ENCODE peak calls at places on chromosome 11, in nine cellular contexts. Y is esophagus squamous epithelium; N is cardiac muscle cell; I is CD4-positive, alpha-beta memory T cell; C is iPS DF 6.9; W is H1; S is H9; X is mucosa of descending colon; A is body of pancreas. B is an unnamed sample. For H3K9me3, the result is how much of the 10 kb centered on the place peaks cover.

GRCh38 chr11:87179621-87180020 is 141.9 kb downstream of the TMEM135 start:
- DNase-seq in W (no peak), S (no peak), Y (no peak), X (no peak), N (no peak), I (no peak), A (no peak), C (no peak), B (no peak)

GRCh38 chr11:126363706-126364245 is 8.3 kb downstream of the ST3GAL4 start:
- DNase-seq in N (no peak), C (no peak), S (no peak), X (peak), Y (no peak), W (no peak), A (no peak), I (no peak), B (no peak)

GRCh38 chr11:63132985-63133775 is 10.8 kb downstream of the SLC22A24 start:
- DNase-seq in I (no peak), N (no peak), A (peak), W (no peak), C (no peak), X (no peak), S (no peak), Y (no peak), B (no peak)

GRCh38 chr11:95055273-95055897 is 6.2 kb downstream of the KDM4F start:
- DNase-seq in Y (no peak), N (no peak), X (no peak), W (no peak), S (no peak), C (no peak), I (no peak), A (no peak), B (no peak)

GRCh38 chr11:113324250-113324649 is 9.9 kb downstream of the TTC12 start:
- DNase-seq in X (no peak), A (no peak), I (no peak), C (no peak), W (no peak), S (no peak), Y (no peak), N (no peak), B (no peak)

GRCh38 chr11:78256962-78257361 is 68.2 kb downstream of the USP35 start:
- DNase-seq in A (peak), I (no peak), Y (no peak), X (peak), N (peak), C (no peak), S (no peak), W (no peak), B (no peak)

GRCh38 chr11:11952036-11952435 is 56.4 kb downstream of the DKK3 start:
- DNase-seq in S (no peak), N (no peak), W (no peak), I (no peak), Y (no peak), C (no peak), X (no peak), A (no peak), B (no peak)

GRCh38 chr11:31816467-31817053 is 5.4 kb upstream of the PAX6 start:
- DNase-seq in N (no peak), X (peak), C (no peak), I (no peak), W (no peak), Y (no peak), S (peak), A (no peak), B (no peak)

GRCh38 chr11:125903753-125904659 is at the start of gene DDX25:
- DNase-seq in C (no peak), N (no peak), I (peak), Y (no peak), A (no peak), W (peak), X (no peak), S (peak), B (no peak)

GRCh38 chr11:12577746-12578644 is 96.2 kb upstream of the TEAD1 start:
- DNase-seq in C (no peak), I (no peak), S (no peak), A (no peak), X (no peak), Y (no peak), W (no peak), N (no peak), B (no peak)

GRCh38 chr11:19683141-19683805 is 29.4 kb upstream of the NAV2 start:
- DNase-seq in Y (no peak), I (no peak), X (no peak), A (no peak), N (no peak), S (no peak), C (no peak), W (no peak), B (no peak)

GRCh38 chr11:102576350-102576749 is 45.8 kb upstream of the MMP7 start:
- DNase-seq in I (no peak), A (no peak), C (no peak), X (no peak), Y (no peak), N (no peak), S (no peak), W (no peak), B (no peak)

GRCh38 chr11:9092846-9093778 is 1.7 kb upstream of the SCUBE2 start:
- DNase-seq in A (peak), N (peak), I (no peak), C (no peak), S (no peak), W (no peak), Y (no peak), X (no peak), B (no peak)

GRCh38 chr11:73270089-73270854 is 1.9 kb upstream of the P2RY6 start:
- DNase-seq in A (no peak), C (no peak), S (peak), N (no peak), Y (no peak), X (no peak), W (no peak), I (no peak), B (no peak)

GRCh38 chr11:9802291-9802861 is 138.5 kb downstream of the SWAP70 start:
- DNase-seq in S (no peak), A (no peak), N (peak), I (no peak), X (no peak), Y (no peak), W (no peak), C (no peak), B (no peak)

GRCh38 chr11:75896843-75897419 is 81.9 kb downstream of the UVRAG start:
- DNase-seq in I (peak), A (no peak), C (no peak), W (no peak), N (peak), S (no peak), X (no peak), Y (no peak), B (no peak)

GRCh38 chr11:18669211-18669593 is 29.4 kb upstream of the TMEM86A start:
- DNase-seq in I (no peak), A (peak), N (no peak), S (no peak), Y (no peak), C (no peak), X (no peak), W (no peak), B (peak)

GRCh38 chr11:120117991-120118390 is 19.9 kb downstream of the TRIM29 start:
- DNase-seq in I (no peak), S (no peak), Y (no peak), C (no peak), W (no peak), X (no peak), N (no peak), A (no peak), B (no peak)

GRCh38 chr11:123145220-123145619 is 49.8 kb downstream of the CLMP start:
- DNase-seq in A (peak), Y (no peak), C (no peak), N (peak), W (no peak), S (no peak), I (no peak), X (no peak), B (no peak)

GRCh38 chr11:57514538-57515331 is 767 bp downstream of the SLC43A1 start:
- DNase-seq in C (no peak), X (peak), A (peak), W (no peak), I (no peak), Y (no peak), S (peak), N (peak), B (no peak)

GRCh38 chr11:117225553-117226170 is 6.2 kb downstream of the PCSK7 start:
- DNase-seq in I (no peak), C (no peak), A (no peak), Y (no peak), X (no peak), W (no peak), N (no peak), S (no peak), B (no peak)

GRCh38 chr11:33094157-33094556 is 54.8 kb downstream of the TCP11L1 start:
- DNase-seq in X (no peak), I (no peak), N (no peak), Y (no peak), S (no peak), W (no peak), C (no peak), A (no peak), B (no peak)

GRCh38 chr11:30282289-30282631 is 40.6 kb upstream of the ARL14EP start:
- DNase-seq in A (no peak), Y (no peak), C (no peak), I (no peak), N (no peak), X (no peak), S (no peak), W (no peak), B (peak)

GRCh38 chr11:33735426-33736147 is 636 bp downstream of the CD59 start:
- DNase-seq in A (peak), N (peak), S (no peak), I (peak), X (peak), Y (no peak), W (no peak), C (no peak), B (peak)

GRCh38 chr11:124865902-124866851 is 945 bp downstream of the ROBO3 start:
- DNase-seq in X (peak), S (peak), W (no peak), A (no peak), Y (no peak), C (no peak), N (peak), I (peak), B (peak)

GRCh38 chr11:128226106-128226716 is 361.1 kb downstream of the ETS1 start:
- DNase-seq in W (no peak), S (no peak), Y (no peak), N (no peak), A (no peak), X (no peak), C (no peak), I (no peak), B (no peak)

GRCh38 chr11:114738954-114739353 is 60.6 kb downstream of the NXPE2 start:
- DNase-seq in N (peak), X (peak), C (peak), I (no peak), Y (no peak), A (peak), S (peak), W (peak), B (no peak)

GRCh38 chr11:108871152-108871551 is 206.3 kb downstream of the DDX10 start:
- DNase-seq in C (peak), N (peak), X (no peak), Y (no peak), I (no peak), S (peak), A (peak), W (peak), B (no peak)

GRCh38 chr11:34192481-34193401 is 87.3 kb downstream of the NAT10 start:
- DNase-seq in A (peak), W (no peak), Y (no peak), X (no peak), N (peak), I (no peak), C (no peak), S (no peak), B (no peak)

DNA sequence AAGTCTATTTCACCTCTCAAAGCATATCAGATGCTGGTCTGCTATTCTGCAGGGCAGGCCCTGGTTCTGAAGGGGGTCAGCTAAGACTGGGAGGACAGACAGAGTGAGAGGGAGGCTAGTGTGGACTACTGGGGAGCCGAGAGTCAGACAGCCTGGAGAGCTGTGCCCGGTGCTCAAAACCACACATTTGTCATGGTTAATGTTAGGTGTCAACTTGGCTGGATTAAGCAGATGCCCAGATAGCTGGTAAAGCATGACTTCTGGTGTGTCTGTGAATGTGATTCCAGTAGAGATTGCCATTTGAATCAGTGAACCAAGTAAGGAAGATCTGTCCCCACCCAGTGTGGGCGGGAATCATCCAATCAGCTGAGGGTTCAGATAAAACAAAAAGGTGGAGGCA is 102.6 kb downstream of the SNX19 start:
- DNase-seq in A (no peak), N (no peak), W (no peak), Y (no peak), S (no peak), C (no peak), I (no peak), X (no peak), B (no peak)
- H3K9me3 ChIP-seq in A (under half), N (under half), W (under half), Y (under half), S (under half), C (under half), I (under half), X (under half), B (under half)

GRCh38 chr11:132607575-132607974 is 924.7 kb downstream of the OPCML start:
- DNase-seq in I (no peak), X (no peak), A (no peak), S (no peak), W (no peak), N (no peak), C (no peak), Y (no peak), B (no peak)
- H3K9me3 ChIP-seq in I (under half), X (under half), A (under half), S (under half), W (under half), N (under half), C (under half), Y (under half), B (under half)

GRCh38 chr11:70851907-70852306 is 400.5 kb downstream of the SHANK2 start:
- DNase-seq in W (no peak), C (no peak), N (no peak), I (no peak), X (no peak), S (no peak), Y (no peak), A (no peak), B (no peak)

GRCh38 chr11:70857885-70858284 is 394.5 kb downstream of the SHANK2 start:
- DNase-seq in A (no peak), N (no peak), C (no peak), I (no peak), W (no peak), Y (no peak), X (no peak), S (no peak), B (no peak)

GRCh38 chr11:70854201-70854600 is 398.2 kb downstream of the SHANK2 start:
- DNase-seq in S (no peak), X (no peak), I (no peak), C (no peak), W (no peak), A (no peak), N (no peak), Y (no peak), B (no peak)

GRCh38 chr11:70853103-70853830 is 399.1 kb downstream of the SHANK2 start:
- DNase-seq in C (no peak), N (no peak), I (no peak), A (no peak), S (no peak), Y (no peak), X (no peak), W (no peak), B (no peak)

DNA sequence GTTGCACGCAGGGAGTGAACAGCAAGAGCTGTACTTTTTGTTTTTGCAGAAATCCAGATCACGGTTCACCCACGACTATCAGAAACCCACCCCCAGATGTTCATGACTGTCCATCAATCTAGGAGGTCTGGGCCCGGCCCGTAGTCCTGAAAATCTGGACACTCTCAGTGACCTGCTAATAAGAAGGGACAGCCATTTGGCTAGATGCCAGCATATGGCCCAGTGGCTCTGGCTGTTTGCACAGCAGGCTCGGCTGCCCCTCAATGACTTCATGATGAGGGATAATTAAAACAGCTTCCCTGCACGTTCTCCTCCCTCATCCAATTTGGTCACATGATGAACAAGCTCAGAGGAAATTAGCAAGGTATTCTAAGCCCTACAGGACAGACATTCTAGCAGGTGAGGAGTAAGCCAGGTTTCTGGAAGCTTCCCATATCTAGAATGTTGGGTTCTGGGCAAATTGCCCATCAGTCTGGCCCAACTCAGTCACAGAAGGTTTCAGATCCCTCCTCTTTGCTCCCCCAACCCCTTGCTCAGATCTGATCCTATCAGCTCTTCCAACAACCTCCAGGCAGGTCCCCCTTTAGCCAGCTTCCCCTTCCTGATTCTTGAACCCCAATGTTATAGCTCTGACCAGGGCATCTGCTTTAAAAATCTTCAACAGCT is 397.4 kb downstream of the SHANK2 start:
- DNase-seq in S (no peak), A (peak), Y (no peak), N (no peak), I (no peak), C (no peak), X (no peak), W (no peak), B (no peak)
- H3K9me3 ChIP-seq in S (under half), A (under half), Y (under half), N (under half), I (under half), C (under half), X (under half), W (under half), B (under half)

GRCh38 chr11:35980646-35981402 is 37.0 kb downstream of the LDLRAD3 start:
- DNase-seq in N (peak), W (no peak), S (no peak), Y (no peak), A (no peak), C (no peak), I (no peak), X (no peak), B (no peak)

GRCh38 chr11:35978173-35978572 is 34.3 kb downstream of the LDLRAD3 start:
- DNase-seq in A (no peak), C (no peak), S (no peak), I (no peak), W (no peak), X (no peak), N (no peak), Y (no peak), B (no peak)

GRCh38 chr11:35978891-35979290 is 35.0 kb downstream of the LDLRAD3 start:
- DNase-seq in W (no peak), A (no peak), N (no peak), S (no peak), Y (no peak), X (no peak), I (no peak), C (no peak), B (no peak)

GRCh38 chr11:35974878-35975578 is 31.2 kb downstream of the LDLRAD3 start:
- DNase-seq in N (no peak), A (no peak), X (no peak), S (no peak), I (no peak), Y (no peak), W (no peak), C (no peak), B (no peak)

DNA sequence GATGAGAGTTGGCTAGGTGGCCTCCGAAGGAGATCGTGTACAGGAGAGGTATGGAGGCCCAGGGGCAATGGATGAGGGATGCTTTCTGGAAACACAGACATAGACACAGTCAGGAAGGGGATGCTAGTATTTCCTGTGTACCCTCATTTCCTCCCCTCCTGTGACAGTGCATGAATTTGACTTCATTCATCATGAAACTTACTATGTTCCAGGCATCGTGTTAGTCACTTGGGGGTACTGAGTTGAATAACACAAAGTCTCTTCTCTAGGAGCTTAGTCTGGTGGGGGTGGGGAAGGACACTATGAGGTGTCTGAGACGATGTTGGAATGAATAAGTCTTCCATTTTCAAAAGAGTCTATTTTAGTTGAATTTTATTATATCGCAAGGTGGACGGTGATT is 32.6 kb downstream of the LDLRAD3 start:
- DNase-seq in X (no peak), N (no peak), I (no peak), Y (no peak), A (no peak), C (no peak), S (no peak), W (no peak), B (no peak)
- H3K9me3 ChIP-seq in X (under half), N (under half), I (under half), Y (under half), A (under half), C (under half), S (under half), W (under half), B (under half)